ENCODE peak calls at places on chromosomes 1 and 21, in nine cellular contexts. One of them, this sample, is unnamed.

GRCh38 chr1:16174886-16175598 is 19.2 kb upstream of the EPHA2 start:
- DNase-seq in uterus: no peak
- DNase-seq in psoas muscle: no peak
- DNase-seq in brain microvascular endothelial cell: no peak
- DNase-seq in tibial nerve: no peak
- DNase-seq in neural progenitor cell: peak; percentile 96
- DNase-seq in transverse colon: no peak
- DNase-seq in AG04450: no peak
- DNase-seq in HCT116: no peak
- DNase-seq in this sample: no peak

GRCh38 chr1:203048555-203049051 is 22.3 kb downstream of the PPFIA4 start:
- DNase-seq in uterus: no peak
- DNase-seq in psoas muscle: no peak
- DNase-seq in brain microvascular endothelial cell: no peak
- DNase-seq in tibial nerve: no peak
- DNase-seq in neural progenitor cell: peak; percentile 81
- DNase-seq in transverse colon: no peak
- DNase-seq in AG04450: no peak
- DNase-seq in HCT116: no peak
- DNase-seq in this sample: no peak

GRCh38 chr1:221087919-221088318 is 208.7 kb downstream of the HLX start:
- DNase-seq in uterus: no peak
- DNase-seq in psoas muscle: no peak
- DNase-seq in brain microvascular endothelial cell: no peak
- DNase-seq in tibial nerve: no peak
- DNase-seq in neural progenitor cell: no peak
- DNase-seq in transverse colon: no peak
- DNase-seq in AG04450: no peak
- DNase-seq in HCT116: no peak
- DNase-seq in this sample: no peak

GRCh38 chr1:941588-942383 is 17.3 kb downstream of the NOC2L start:
- DNase-seq in uterus: peak; percentile 75
- DNase-seq in psoas muscle: peak; percentile 79
- DNase-seq in brain microvascular endothelial cell: peak; percentile 63
- DNase-seq in tibial nerve: no peak
- DNase-seq in neural progenitor cell: peak; percentile 93
- DNase-seq in transverse colon: peak; percentile 73
- DNase-seq in AG04450: no peak
- DNase-seq in HCT116: no peak
- DNase-seq in this sample: peak; percentile 67

GRCh38 chr1:76125441-76126215 is 51.1 kb downstream of the ST6GALNAC3 start:
- DNase-seq in uterus: no peak
- DNase-seq in psoas muscle: no peak
- DNase-seq in brain microvascular endothelial cell: no peak
- DNase-seq in tibial nerve: no peak
- DNase-seq in neural progenitor cell: no peak
- DNase-seq in transverse colon: no peak
- DNase-seq in AG04450: no peak
- DNase-seq in HCT116: no peak
- DNase-seq in this sample: no peak

GRCh38 chr1:210394281-210394798 is 65.6 kb downstream of the HHAT start:
- DNase-seq in uterus: no peak
- DNase-seq in psoas muscle: no peak
- DNase-seq in brain microvascular endothelial cell: peak; percentile 24
- DNase-seq in tibial nerve: peak; percentile 22
- DNase-seq in neural progenitor cell: no peak
- DNase-seq in transverse colon: no peak
- DNase-seq in AG04450: no peak
- DNase-seq in HCT116: no peak
- DNase-seq in this sample: no peak

GRCh38 chr1:84350550-84350949 is 47.7 kb upstream of the DNASE2B start:
- DNase-seq in uterus: no peak
- DNase-seq in psoas muscle: no peak
- DNase-seq in brain microvascular endothelial cell: no peak
- DNase-seq in tibial nerve: no peak
- DNase-seq in neural progenitor cell: no peak
- DNase-seq in transverse colon: no peak
- DNase-seq in AG04450: no peak
- DNase-seq in HCT116: no peak
- DNase-seq in this sample: no peak

GRCh38 chr1:116817582-116818064 is 63.4 kb downstream of the CD2 start:
- DNase-seq in uterus: no peak
- DNase-seq in psoas muscle: no peak
- DNase-seq in brain microvascular endothelial cell: no peak
- DNase-seq in tibial nerve: no peak
- DNase-seq in neural progenitor cell: peak; percentile 66
- DNase-seq in transverse colon: peak; percentile 47
- DNase-seq in AG04450: no peak
- DNase-seq in HCT116: peak; percentile 75
- DNase-seq in this sample: no peak

GRCh38 chr1:200518524-200518923 is 102.0 kb downstream of the KIF14 start:
- DNase-seq in uterus: no peak
- DNase-seq in psoas muscle: no peak
- DNase-seq in brain microvascular endothelial cell: no peak
- DNase-seq in tibial nerve: no peak
- DNase-seq in neural progenitor cell: no peak
- DNase-seq in transverse colon: no peak
- DNase-seq in AG04450: no peak
- DNase-seq in HCT116: no peak
- DNase-seq in this sample: no peak

GRCh38 chr1:50610563-50610962 is 187.3 kb upstream of the DMRTA2 start:
- DNase-seq in uterus: no peak
- DNase-seq in psoas muscle: no peak
- DNase-seq in brain microvascular endothelial cell: no peak
- DNase-seq in tibial nerve: no peak
- DNase-seq in neural progenitor cell: peak; percentile 50
- DNase-seq in transverse colon: no peak
- DNase-seq in AG04450: no peak
- DNase-seq in HCT116: no peak
- DNase-seq in this sample: no peak

GRCh38 chr1:190175320-190175719 is 302.3 kb downstream of the BRINP3 start:
- DNase-seq in uterus: no peak
- DNase-seq in psoas muscle: no peak
- DNase-seq in brain microvascular endothelial cell: no peak
- DNase-seq in tibial nerve: no peak
- DNase-seq in neural progenitor cell: no peak
- DNase-seq in transverse colon: no peak
- DNase-seq in AG04450: peak; percentile 52
- DNase-seq in HCT116: no peak
- DNase-seq in this sample: no peak

GRCh38 chr21:26550357-26550756 is 22.7 kb downstream of the CYYR1 start:
- DNase-seq in uterus: no peak
- DNase-seq in psoas muscle: no peak
- DNase-seq in brain microvascular endothelial cell: no peak
- DNase-seq in tibial nerve: no peak
- DNase-seq in neural progenitor cell: no peak
- DNase-seq in transverse colon: no peak
- DNase-seq in AG04450: no peak
- DNase-seq in HCT116: no peak
- DNase-seq in this sample: no peak

GRCh38 chr1:55932402-55932801 is 647.0 kb downstream of the PLPP3 start:
- DNase-seq in uterus: no peak
- DNase-seq in psoas muscle: no peak
- DNase-seq in brain microvascular endothelial cell: no peak
- DNase-seq in tibial nerve: no peak
- DNase-seq in neural progenitor cell: no peak
- DNase-seq in transverse colon: no peak
- DNase-seq in AG04450: no peak
- DNase-seq in HCT116: no peak
- DNase-seq in this sample: no peak

GRCh38 chr1:177632923-177633322 is 336.9 kb downstream of the SEC16B start:
- DNase-seq in uterus: no peak
- DNase-seq in psoas muscle: no peak
- DNase-seq in brain microvascular endothelial cell: no peak
- DNase-seq in tibial nerve: no peak
- DNase-seq in neural progenitor cell: no peak
- DNase-seq in transverse colon: no peak
- DNase-seq in AG04450: no peak
- DNase-seq in HCT116: no peak
- DNase-seq in this sample: no peak

GRCh38 chr1:88802950-88803349 is 88.4 kb downstream of the GTF2B start:
- DNase-seq in uterus: no peak
- DNase-seq in psoas muscle: no peak
- DNase-seq in brain microvascular endothelial cell: peak; percentile 31
- DNase-seq in tibial nerve: no peak
- DNase-seq in neural progenitor cell: no peak
- DNase-seq in transverse colon: no peak
- DNase-seq in AG04450: no peak
- DNase-seq in HCT116: no peak
- DNase-seq in this sample: no peak

DNA sequence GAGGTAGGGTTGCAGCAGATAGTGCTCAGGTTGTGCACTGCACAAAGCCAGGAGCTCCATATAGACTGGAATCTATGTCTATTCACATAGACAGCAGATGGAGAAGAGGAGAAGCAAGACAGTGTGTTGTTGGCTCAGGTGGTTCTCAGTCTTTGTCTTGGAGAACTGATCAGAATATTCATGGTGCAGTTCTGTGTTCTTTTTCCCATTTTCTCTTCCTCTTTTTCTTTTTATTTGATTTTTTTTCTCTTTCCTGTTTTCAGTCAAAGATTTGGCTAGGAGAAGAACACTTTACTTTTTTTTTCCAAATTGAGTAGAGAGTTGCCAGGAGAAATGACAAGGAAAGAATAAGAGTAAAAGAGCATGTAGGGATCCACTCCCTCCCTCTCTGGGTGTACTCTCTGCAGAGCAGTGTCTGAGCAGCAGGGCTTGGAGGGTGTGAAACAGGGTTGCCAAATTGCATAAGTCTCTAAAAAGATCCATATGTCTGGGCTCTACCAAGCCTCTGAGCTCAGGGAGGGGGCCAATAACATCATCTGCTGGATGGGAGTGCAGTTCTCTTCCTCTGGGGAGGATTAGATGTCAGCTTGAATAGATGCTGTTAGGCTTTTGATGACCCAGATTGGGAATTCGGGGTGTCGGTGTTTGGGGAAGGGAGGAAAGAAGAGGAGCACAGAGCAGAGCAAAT is 8.7 kb upstream of the CD34 start:
- DNase-seq in uterus: peak; percentile 69
- DNase-seq in psoas muscle: no peak
- DNase-seq in brain microvascular endothelial cell: no peak
- DNase-seq in tibial nerve: no peak
- DNase-seq in neural progenitor cell: no peak
- DNase-seq in transverse colon: no peak
- DNase-seq in AG04450: no peak
- DNase-seq in HCT116: no peak
- DNase-seq in this sample: no peak
- H3K27ac ChIP-seq in uterus: peak overlapping the region; percentile 70
- H3K27ac ChIP-seq in psoas muscle: no peak overlapping the region
- H3K27ac ChIP-seq in brain microvascular endothelial cell: no peak overlapping the region
- H3K27ac ChIP-seq in tibial nerve: peak overlapping the region; percentile 8
- H3K27ac ChIP-seq in neural progenitor cell: no peak overlapping the region
- H3K27ac ChIP-seq in transverse colon: peak overlapping the region; percentile 9
- H3K27ac ChIP-seq in AG04450: no peak overlapping the region
- H3K27ac ChIP-seq in HCT116: no peak overlapping the region
- H3K27ac ChIP-seq in this sample: peak overlapping the region; percentile 65

DNA sequence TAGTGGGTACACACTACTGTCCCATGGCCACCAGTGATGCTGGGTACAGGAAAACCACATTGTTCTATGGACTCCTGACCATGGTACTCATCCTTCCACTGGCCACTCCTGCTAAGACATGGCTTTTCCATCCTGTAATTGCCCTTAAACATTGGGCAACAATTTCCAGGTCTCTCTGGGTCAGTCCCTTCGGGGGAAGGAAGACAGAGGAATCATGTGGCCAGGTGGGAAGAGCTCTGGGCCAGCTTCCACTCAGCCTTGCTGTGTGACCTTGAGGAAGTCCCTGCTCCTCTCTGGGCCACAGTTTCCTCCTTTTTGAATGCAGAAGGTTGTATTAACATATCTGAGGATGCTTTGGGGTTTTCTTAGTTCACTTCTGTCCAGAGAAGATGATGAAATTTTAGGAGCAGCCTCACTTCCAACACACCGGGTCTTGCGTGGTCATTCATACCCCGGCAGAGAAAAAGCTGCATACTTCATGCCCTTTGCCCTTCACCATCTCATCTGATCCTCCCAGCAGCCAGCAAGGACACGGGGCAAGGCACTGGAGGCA is 50.8 kb downstream of the SRRM1 start:
- DNase-seq in uterus: no peak
- DNase-seq in psoas muscle: no peak
- DNase-seq in brain microvascular endothelial cell: no peak
- DNase-seq in tibial nerve: no peak
- DNase-seq in neural progenitor cell: no peak
- DNase-seq in transverse colon: no peak
- DNase-seq in AG04450: no peak
- DNase-seq in HCT116: no peak
- DNase-seq in this sample: no peak
- TF ChIP-seq CTCF in uterus: no peak
- TF ChIP-seq CTCF in psoas muscle: no peak
- TF ChIP-seq CTCF in brain microvascular endothelial cell: no peak
- TF ChIP-seq CTCF in tibial nerve: no peak
- TF ChIP-seq CTCF in neural progenitor cell: no peak
- TF ChIP-seq CTCF in transverse colon: no peak
- TF ChIP-seq CTCF in AG04450: no peak
- TF ChIP-seq CTCF in HCT116: no peak
- TF ChIP-seq CTCF in this sample: no peak

GRCh38 chr1:48498096-48498791 is 26.2 kb upstream of the SPATA6 start:
- DNase-seq in uterus: peak; percentile 76
- DNase-seq in psoas muscle: peak; percentile 76
- DNase-seq in brain microvascular endothelial cell: peak; percentile 79
- DNase-seq in tibial nerve: peak; percentile 78
- DNase-seq in neural progenitor cell: peak; percentile 81
- DNase-seq in transverse colon: peak; percentile 85
- DNase-seq in AG04450: peak; percentile 48
- DNase-seq in HCT116: peak; percentile 36
- DNase-seq in this sample: peak; percentile 80
- H3K4me3 ChIP-seq in uterus: no peak overlapping the region
- H3K4me3 ChIP-seq in psoas muscle: no peak overlapping the region
- H3K4me3 ChIP-seq in brain microvascular endothelial cell: no peak overlapping the region
- H3K4me3 ChIP-seq in tibial nerve: no peak overlapping the region
- H3K4me3 ChIP-seq in neural progenitor cell: no peak overlapping the region
- H3K4me3 ChIP-seq in transverse colon: no peak overlapping the region
- H3K4me3 ChIP-seq in AG04450: no peak overlapping the region
- H3K4me3 ChIP-seq in HCT116: no peak overlapping the region
- H3K4me3 ChIP-seq in this sample: no peak overlapping the region

DNA sequence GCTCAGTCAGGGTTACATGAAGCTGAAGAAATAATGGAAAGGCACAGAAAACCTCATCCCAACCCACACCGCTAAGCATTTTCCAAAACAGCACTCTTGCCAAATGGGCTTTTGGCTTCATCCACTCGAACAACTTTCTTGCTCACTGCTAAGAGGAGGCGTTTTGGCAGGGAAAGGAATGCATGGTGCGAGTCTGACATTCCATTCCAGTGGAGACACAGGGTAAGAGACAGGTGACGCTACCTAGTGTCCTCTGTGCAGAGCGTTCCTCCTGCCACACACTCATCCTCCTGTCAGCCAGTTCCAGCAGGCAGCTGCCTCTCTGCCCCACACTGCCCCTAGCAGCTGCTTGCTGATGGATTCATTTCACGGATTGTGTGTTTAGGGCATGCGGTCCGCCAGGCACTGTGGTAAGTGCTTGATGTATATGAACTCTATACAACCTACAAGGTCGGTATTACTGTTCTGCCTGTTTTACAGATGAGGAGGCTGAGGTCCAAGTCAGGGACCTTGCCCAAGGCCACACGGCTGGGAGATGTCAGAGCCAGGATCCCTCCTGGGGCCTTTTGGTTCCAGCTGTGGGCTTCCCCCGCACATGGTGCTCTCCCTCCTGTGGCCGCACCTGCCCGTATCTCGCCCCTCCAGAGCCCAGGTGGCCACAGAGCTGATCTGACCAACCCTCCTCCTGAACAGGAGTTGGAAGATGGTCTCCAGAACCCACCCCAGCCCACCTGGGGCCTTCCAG is 25.7 kb upstream of the BACE2 start:
- DNase-seq in uterus: no peak
- DNase-seq in psoas muscle: peak; percentile 31
- DNase-seq in brain microvascular endothelial cell: peak; percentile 6
- DNase-seq in tibial nerve: no peak
- DNase-seq in neural progenitor cell: peak; percentile 21
- DNase-seq in transverse colon: no peak
- DNase-seq in AG04450: peak; percentile 6
- DNase-seq in HCT116: no peak
- DNase-seq in this sample: peak; percentile 41
- H3K27ac ChIP-seq in uterus: no peak overlapping the region
- H3K27ac ChIP-seq in psoas muscle: no peak overlapping the region
- H3K27ac ChIP-seq in brain microvascular endothelial cell: no peak overlapping the region
- H3K27ac ChIP-seq in tibial nerve: peak overlapping the region; percentile 74
- H3K27ac ChIP-seq in neural progenitor cell: no peak overlapping the region
- H3K27ac ChIP-seq in transverse colon: no peak overlapping the region
- H3K27ac ChIP-seq in AG04450: no peak overlapping the region
- H3K27ac ChIP-seq in HCT116: no peak overlapping the region
- H3K27ac ChIP-seq in this sample: no peak overlapping the region